ENCODE peak calls at places on chromosomes 13 and 19, in eight cellular contexts. C is NCI-H774, N is HTR-8/SVneo, R is BJ, B is adrenal gland, X is tibial nerve, M is M059J, O is left lung. Y is an unnamed sample.

GRCh38 chr13:102878491-102878890 is 32.7 kb downstream of the ERCC5 start:
- DNase-seq in B (no peak), X (no peak), O (no peak), M (no peak), R (no peak), C (no peak), N (no peak), Y (no peak)

GRCh38 chr19:40502647-40503046 is 35.8 kb downstream of the SPTBN4 start:
- DNase-seq in B (no peak), X (no peak), N (no peak), M (peak; percentile 18), O (no peak), C (no peak), R (no peak), Y (no peak)

GRCh38 chr13:75864718-75865117 is 228.6 kb downstream of the LMO7 start:
- DNase-seq in C (no peak), O (no peak), M (no peak), X (no peak), B (no peak), N (no peak), R (no peak), Y (no peak)

GRCh38 chr19:10797078-10797477 is 38.9 kb downstream of the TMED1 start:
- DNase-seq in C (no peak), O (no peak), M (no peak), N (no peak), R (no peak), X (no peak), B (no peak), Y (no peak)

GRCh38 chr19:41910992-41911888 is 17.0 kb downstream of the ERFL start:
- DNase-seq in O (no peak), R (no peak), B (no peak), C (no peak), X (no peak), N (no peak), M (no peak), Y (no peak)

GRCh38 chr19:30492581-30492980 is 120.4 kb downstream of the ZNF536 start:
- DNase-seq in N (no peak), B (no peak), R (no peak), X (no peak), O (no peak), C (no peak), M (no peak), Y (no peak)

GRCh38 chr13:36129539-36129938 is 1.6 kb downstream of the DCLK1 start:
- DNase-seq in C (no peak), B (no peak), N (no peak), X (no peak), O (no peak), R (no peak), M (no peak), Y (no peak)

GRCh38 chr19:2888739-2889224 is 11.9 kb upstream of the ZNF57 start:
- DNase-seq in N (no peak), O (peak; percentile 80), B (no peak), R (no peak), C (no peak), M (no peak), X (no peak), Y (peak; percentile 72)

GRCh38 chr13:37531054-37531453 is 67.5 kb downstream of the POSTN start:
- DNase-seq in X (no peak), R (no peak), B (no peak), M (peak; percentile 41), C (no peak), O (no peak), N (no peak), Y (no peak)

GRCh38 chr19:33473644-33474305 is 47.8 kb downstream of the PEPD start:
- DNase-seq in C (no peak), N (peak; percentile 49), M (peak; percentile 82), B (no peak), O (peak; percentile 17), X (no peak), R (peak; percentile 50), Y (no peak)

GRCh38 chr19:32824136-32824835 is 45.3 kb downstream of the SLC7A9 start:
- DNase-seq in M (no peak), N (no peak), B (no peak), R (no peak), C (no peak), O (no peak), X (no peak), Y (no peak)

GRCh38 chr13:89977203-89977602 is 1370.3 kb upstream of the MIR17HG start:
- DNase-seq in B (no peak), N (no peak), M (peak; percentile 2), R (no peak), O (no peak), X (no peak), C (no peak), Y (no peak)

Y was measured in NCI-H2029 treated with DMSO at 0.1 percent for 48 hours.